ENCODE peak calls at places on chromosomes 13 and 19, in seven cellular contexts. V is endothelial cell of umbilical vein, Y is IMR-90, C is HTR-8/SVneo, P is breast epithelium, Q is T-cell, T is HT-29. B is an unnamed sample.

GRCh38 chr13:23570099-23570926 is at the start of gene TNFRSF19:
- DNase-seq in V (peak), T (no peak), P (no peak), Q (no peak), C (peak), Y (peak), B (no peak)

GRCh38 chr13:99320693-99321481 is 13.7 kb upstream of the GPR183 start:
- DNase-seq in T (peak), V (peak), P (no peak), Y (peak), C (no peak), Q (no peak), B (no peak)

GRCh38 chr19:55526216-55527196 is 10.4 kb downstream of the SBK2 start:
- DNase-seq in P (peak), V (peak), T (peak), Q (no peak), C (no peak), Y (peak), B (no peak)

GRCh38 chr19:15194938-15195337 is 5.9 kb downstream of the NOTCH3 start:
- DNase-seq in P (no peak), Q (no peak), C (no peak), T (no peak), V (no peak), Y (peak), B (no peak)

GRCh38 chr13:32117696-32118095 is 86.1 kb downstream of the FRY start:
- DNase-seq in P (no peak), T (peak), Q (no peak), Y (peak), V (no peak), C (no peak), B (no peak)

GRCh38 chr19:6105444-6105843 is 4.9 kb downstream of the RFX2 start:
- DNase-seq in Q (no peak), Y (no peak), C (no peak), T (no peak), V (no peak), P (no peak), B (no peak)

GRCh38 chr19:35292421-35292820 is 460 bp downstream of the MAG start:
- DNase-seq in C (no peak), Y (no peak), Q (no peak), V (no peak), P (no peak), T (no peak), B (no peak)

GRCh38 chr13:91248249-91248648 is 99.2 kb upstream of the MIR17HG start:
- DNase-seq in C (no peak), Y (no peak), V (no peak), T (no peak), P (no peak), Q (no peak), B (no peak)

GRCh38 chr13:31044658-31045620 is 112.5 kb downstream of the TEX26 start:
- DNase-seq in P (no peak), V (peak), T (peak), Y (no peak), Q (no peak), C (no peak), B (peak)

GRCh38 chr19:5691205-5691929 is 1.3 kb downstream of the RPL36 start:
- DNase-seq in Q (peak), P (peak), T (peak), Y (peak), C (no peak), V (peak), B (peak)

GRCh38 chr19:55640043-55640576 is 692 bp upstream of the ZNF580 start:
- DNase-seq in T (no peak), Q (peak), P (peak), Y (peak), C (no peak), V (peak), B (peak)

GRCh38 chr19:6464070-6464873 is at the start of gene CRB3:
- DNase-seq in Q (peak), P (peak), V (no peak), Y (no peak), C (no peak), T (peak), B (no peak)

GRCh38 chr13:36789730-36790129 is 29.3 kb upstream of the RFXAP start:
- DNase-seq in T (no peak), P (no peak), Q (no peak), V (no peak), C (no peak), Y (no peak), B (no peak)

GRCh38 chr19:45340232-45340898 is at the start of gene KLC3:
- DNase-seq in C (peak), T (peak), P (no peak), Y (no peak), V (no peak), Q (peak), B (peak)

GRCh38 chr19:41616785-41617621 is 9.9 kb downstream of the CEACAM4 start:
- DNase-seq in T (peak), Y (peak), P (no peak), V (peak), Q (no peak), C (peak), B (no peak)

GRCh38 chr13:26482451-26483197 is 74.9 kb upstream of the WASF3 start:
- DNase-seq in P (peak), T (peak), C (peak), V (peak), Y (peak), Q (peak), B (peak)

GRCh38 chr13:50167224-50167947 is 152.1 kb downstream of the KCNRG start:
- DNase-seq in V (no peak), P (no peak), Y (no peak), T (no peak), C (no peak), Q (no peak), B (no peak)

GRCh38 chr13:112894673-112895481 is 74.1 kb upstream of the MCF2L start:
- DNase-seq in V (no peak), Q (no peak), T (no peak), C (no peak), P (no peak), Y (no peak), B (no peak)

GRCh38 chr19:45098521-45099464 is 5.8 kb downstream of the PPP1R37 start:
- DNase-seq in T (no peak), C (no peak), Q (no peak), V (peak), P (no peak), Y (peak), B (no peak)

GRCh38 chr13:33204130-33204927 is 81.2 kb downstream of the STARD13 start:
- DNase-seq in Y (peak), P (no peak), C (no peak), V (peak), T (no peak), Q (no peak), B (no peak)

GRCh38 chr19:17329061-17329767 is 5.4 kb downstream of the ANO8 start:
- DNase-seq in T (no peak), P (no peak), C (no peak), Y (no peak), Q (peak), V (no peak), B (no peak)

GRCh38 chr13:26476744-26477129 is 80.7 kb upstream of the WASF3 start:
- DNase-seq in P (no peak), V (no peak), C (no peak), Y (no peak), T (no peak), Q (no peak), B (no peak)

GRCh38 chr13:46553886-46554855 is 1.2 kb downstream of the LRCH1 start:
- DNase-seq in V (peak), T (peak), Y (peak), P (peak), Q (peak), C (peak), B (peak)

GRCh38 chr19:13134626-13135025 is 15.5 kb downstream of the STX10 start:
- DNase-seq in T (no peak), Y (no peak), P (no peak), Q (no peak), V (no peak), C (no peak), B (no peak)

GRCh38 chr19:4051175-4052101 is 15.3 kb downstream of the ZBTB7A start:
- DNase-seq in P (no peak), C (no peak), V (no peak), T (peak), Y (peak), Q (peak), B (no peak)

GRCh38 chr19:48466571-48467325 is 2.4 kb upstream of the CYTH2 start:
- DNase-seq in Y (peak), C (no peak), Q (no peak), T (no peak), V (no peak), P (no peak), B (no peak)

GRCh38 chr13:98664047-98664446 is 87.1 kb upstream of the STK24 start:
- DNase-seq in Q (no peak), T (peak), P (no peak), C (no peak), V (no peak), Y (peak), B (peak)

GRCh38 chr13:47454986-47455385 is 546.1 kb downstream of the SUCLA2 start:
- DNase-seq in Q (no peak), P (no peak), Y (peak), C (no peak), V (no peak), T (no peak), B (no peak)

GRCh38 chr19:37973666-37974065 is 66.7 kb downstream of the SIPA1L3 start:
- DNase-seq in Q (no peak), Y (peak), C (no peak), P (no peak), V (no peak), T (no peak), B (no peak)

GRCh38 chr13:87667686-87668085 is 3.5 kb upstream of the SLITRK5 start:
- DNase-seq in T (no peak), V (no peak), Q (no peak), C (no peak), P (no peak), Y (no peak), B (no peak)

GRCh38 chr19:45598267-45599011 is 3.6 kb downstream of the GPR4 start:
- DNase-seq in P (no peak), C (no peak), T (no peak), Q (peak), Y (no peak), V (peak), B (no peak)

GRCh38 chr13:38763446-38764381 is 76.8 kb downstream of the FREM2 start:
- DNase-seq in T (peak), Q (no peak), C (peak), Y (peak), V (peak), P (no peak), B (no peak)

GRCh38 chr19:49971991-49972401 is 11.0 kb upstream of the SIGLEC11 start:
- DNase-seq in Y (no peak), P (no peak), C (no peak), Q (no peak), V (no peak), T (no peak), B (no peak)

GRCh38 chr13:112450567-112451240 is 74.5 kb downstream of the SPACA7 start:
- DNase-seq in P (no peak), Y (no peak), Q (no peak), C (no peak), V (no peak), T (no peak), B (no peak)